ENCODE peak calls at places on chromosome 9, in five cellular contexts. One of them, this sample, is unnamed.
A peak's percentile ranks its signal among the peaks of the same experiment; 100 is the strongest.

GRCh38 chr9:115650768-115651167 is 502.8 kb upstream of the PAPPA start:
- DNase-seq in left ventricle myocardium inferior: no peak
- DNase-seq in BE2C: no peak
- DNase-seq in fibroblast of lung: peak; percentile 84
- DNase-seq in Caco-2: no peak
- DNase-seq in this sample: no peak

GRCh38 chr9:89657765-89658164 is 53.0 kb downstream of the GADD45G start:
- DNase-seq in Caco-2: no peak
- DNase-seq in BE2C: no peak
- DNase-seq in left ventricle myocardium inferior: no peak
- DNase-seq in fibroblast of lung: no peak
- DNase-seq in this sample: no peak

GRCh38 chr9:8156336-8156735 is 356.8 kb upstream of the DMAC1 start:
- DNase-seq in left ventricle myocardium inferior: no peak
- DNase-seq in Caco-2: no peak
- DNase-seq in fibroblast of lung: no peak
- DNase-seq in BE2C: no peak
- DNase-seq in this sample: no peak

GRCh38 chr9:120846906-120847305 is 4.2 kb upstream of the PSMD5 start:
- DNase-seq in left ventricle myocardium inferior: no peak
- DNase-seq in Caco-2: no peak
- DNase-seq in BE2C: no peak
- DNase-seq in fibroblast of lung: no peak
- DNase-seq in this sample: no peak

GRCh38 chr9:12818431-12819000 is 43.7 kb downstream of the LURAP1L start:
- DNase-seq in Caco-2: no peak
- DNase-seq in left ventricle myocardium inferior: no peak
- DNase-seq in fibroblast of lung: peak; percentile 83
- DNase-seq in BE2C: no peak
- DNase-seq in this sample: no peak

GRCh38 chr9:100511205-100511604 is 38.3 kb downstream of the TMEFF1 start:
- DNase-seq in fibroblast of lung: no peak
- DNase-seq in Caco-2: no peak
- DNase-seq in left ventricle myocardium inferior: no peak
- DNase-seq in BE2C: no peak
- DNase-seq in this sample: no peak

GRCh38 chr9:127360205-127360604 is 36.8 kb upstream of the SLC2A8 start:
- DNase-seq in fibroblast of lung: no peak
- DNase-seq in left ventricle myocardium inferior: no peak
- DNase-seq in Caco-2: no peak
- DNase-seq in BE2C: no peak
- DNase-seq in this sample: no peak

GRCh38 chr9:120820095-120820494 is 22.6 kb downstream of the PSMD5 start:
- DNase-seq in Caco-2: no peak
- DNase-seq in BE2C: no peak
- DNase-seq in fibroblast of lung: no peak
- DNase-seq in left ventricle myocardium inferior: no peak
- DNase-seq in this sample: no peak

GRCh38 chr9:134062461-134063087 is 5.3 kb downstream of the BRD3 start:
- DNase-seq in BE2C: peak; percentile 8
- DNase-seq in fibroblast of lung: no peak
- DNase-seq in Caco-2: no peak
- DNase-seq in left ventricle myocardium inferior: peak; percentile 13
- DNase-seq in this sample: no peak

GRCh38 chr9:113963017-113963620 is 87.0 kb downstream of the ZNF618 start:
- DNase-seq in fibroblast of lung: peak; percentile 71
- DNase-seq in Caco-2: peak; percentile 25
- DNase-seq in BE2C: peak; percentile 39
- DNase-seq in left ventricle myocardium inferior: no peak
- DNase-seq in this sample: peak; percentile 27

GRCh38 chr9:10835791-10836463 is 223.1 kb upstream of the PTPRD start:
- DNase-seq in BE2C: no peak
- DNase-seq in left ventricle myocardium inferior: no peak
- DNase-seq in Caco-2: no peak
- DNase-seq in fibroblast of lung: no peak
- DNase-seq in this sample: no peak

GRCh38 chr9:33719581-33720374 is 75.6 kb upstream of the PRSS3 start:
- DNase-seq in left ventricle myocardium inferior: peak; percentile 15
- DNase-seq in fibroblast of lung: no peak
- DNase-seq in BE2C: peak; percentile 59
- DNase-seq in Caco-2: peak; percentile 58
- DNase-seq in this sample: no peak

GRCh38 chr9:88586452-88586851 is 51.5 kb downstream of the NXNL2 start:
- DNase-seq in fibroblast of lung: peak; percentile 42
- DNase-seq in left ventricle myocardium inferior: no peak
- DNase-seq in BE2C: no peak
- DNase-seq in Caco-2: no peak
- DNase-seq in this sample: no peak

GRCh38 chr9:135814421-135814820 is 92.9 kb downstream of the CAMSAP1 start:
- DNase-seq in fibroblast of lung: no peak
- DNase-seq in BE2C: no peak
- DNase-seq in left ventricle myocardium inferior: no peak
- DNase-seq in Caco-2: no peak
- DNase-seq in this sample: no peak

GRCh38 chr9:89425024-89425805 is 72.7 kb downstream of the SEMA4D start:
- DNase-seq in fibroblast of lung: no peak
- DNase-seq in BE2C: no peak
- DNase-seq in Caco-2: no peak
- DNase-seq in left ventricle myocardium inferior: no peak
- DNase-seq in this sample: no peak

GRCh38 chr9:20838218-20838617 is 154.2 kb downstream of the FOCAD start:
- DNase-seq in Caco-2: no peak
- DNase-seq in BE2C: no peak
- DNase-seq in left ventricle myocardium inferior: no peak
- DNase-seq in fibroblast of lung: peak; percentile 28
- DNase-seq in this sample: no peak

GRCh38 chr9:76365028-76365427 is 29.2 kb downstream of the RFK start:
- DNase-seq in BE2C: no peak
- DNase-seq in fibroblast of lung: no peak
- DNase-seq in Caco-2: peak; percentile 45
- DNase-seq in left ventricle myocardium inferior: no peak
- DNase-seq in this sample: no peak

GRCh38 chr9:125541840-125542243 is 165.2 kb downstream of the MAPKAP1 start:
- DNase-seq in BE2C: peak; percentile 88
- DNase-seq in fibroblast of lung: no peak
- DNase-seq in left ventricle myocardium inferior: no peak
- DNase-seq in Caco-2: no peak
- DNase-seq in this sample: no peak

GRCh38 chr9:137028281-137029057 is 432 bp upstream of the ABCA2 start:
- DNase-seq in BE2C: peak; percentile 83
- DNase-seq in left ventricle myocardium inferior: peak; percentile 77
- DNase-seq in Caco-2: peak; percentile 82
- DNase-seq in fibroblast of lung: no peak
- DNase-seq in this sample: no peak

GRCh38 chr9:16152276-16153065 is 599.6 kb downstream of the CCDC171 start:
- DNase-seq in left ventricle myocardium inferior: no peak
- DNase-seq in BE2C: no peak
- DNase-seq in Caco-2: no peak
- DNase-seq in fibroblast of lung: no peak
- DNase-seq in this sample: no peak

GRCh38 chr9:91359734-91360470 is 1.8 kb downstream of the AUH start:
- DNase-seq in Caco-2: no peak
- DNase-seq in BE2C: no peak
- DNase-seq in fibroblast of lung: no peak
- DNase-seq in left ventricle myocardium inferior: no peak
- DNase-seq in this sample: no peak
- H3K4me3 ChIP-seq in Caco-2: peak overlapping the region; percentile 11
- H3K4me3 ChIP-seq in BE2C: peak overlapping the region; percentile 78
- H3K4me3 ChIP-seq in fibroblast of lung: peak overlapping the region; percentile 93
- H3K4me3 ChIP-seq in left ventricle myocardium inferior: peak overlapping the region; percentile 95
- H3K4me3 ChIP-seq in this sample: no peak overlapping the region

DNA sequence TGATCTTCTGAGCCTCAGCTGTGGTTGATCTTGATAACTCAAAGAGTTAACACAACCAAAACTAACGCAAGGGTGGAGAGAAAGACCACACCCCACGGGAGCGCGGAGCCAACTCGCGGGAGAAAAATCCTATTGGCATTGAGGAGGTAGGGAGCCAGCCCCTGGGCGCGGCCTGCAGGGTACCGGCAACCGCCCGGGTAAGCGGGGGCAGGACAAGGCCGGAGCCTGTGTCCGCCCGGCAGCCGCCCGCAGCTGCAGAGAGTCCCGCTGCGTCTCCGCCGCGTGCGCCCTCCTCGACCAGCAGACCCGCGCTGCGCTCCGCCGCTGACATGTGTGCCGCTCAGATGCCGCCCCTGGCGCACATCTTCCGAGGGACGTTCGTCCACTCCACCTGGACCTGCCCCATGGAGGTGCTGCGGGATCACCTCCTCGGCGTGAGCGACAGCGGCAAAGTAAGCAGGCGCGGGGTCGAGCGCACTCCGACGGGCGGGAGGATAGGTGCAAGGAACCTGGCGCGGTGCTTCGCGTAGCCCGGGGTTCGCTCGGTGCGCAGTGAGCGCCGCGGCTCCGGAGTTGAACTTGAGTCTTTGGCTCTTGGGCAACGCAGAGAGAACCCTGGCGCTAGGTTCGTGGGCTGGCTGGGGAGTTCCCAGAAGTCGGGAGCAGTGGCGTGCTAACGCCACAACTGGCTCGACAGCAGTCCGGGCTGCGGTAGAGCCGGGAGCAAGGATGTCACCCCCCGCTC is at the start of gene GDA:
- DNase-seq in BE2C: no peak
- DNase-seq in left ventricle myocardium inferior: no peak
- DNase-seq in fibroblast of lung: no peak
- DNase-seq in Caco-2: peak; percentile 35
- DNase-seq in this sample: peak; percentile 9
- H3K4me3 ChIP-seq in BE2C: no peak within 1 kb of the TSS
- H3K4me3 ChIP-seq in left ventricle myocardium inferior: peak within 1 kb of the TSS; percentile 56
- H3K4me3 ChIP-seq in fibroblast of lung: no peak within 1 kb of the TSS
- H3K4me3 ChIP-seq in Caco-2: peak within 1 kb of the TSS; percentile 57
- H3K4me3 ChIP-seq in this sample: peak within 1 kb of the TSS; percentile 43

GRCh38 chr9:1077616-1078015 is 27.5 kb downstream of the DMRT2 start:
- DNase-seq in left ventricle myocardium inferior: no peak
- DNase-seq in fibroblast of lung: no peak
- DNase-seq in Caco-2: no peak
- DNase-seq in BE2C: no peak
- DNase-seq in this sample: no peak

GRCh38 chr9:1086517-1086916 is 36.4 kb downstream of the DMRT2 start:
- DNase-seq in Caco-2: no peak
- DNase-seq in left ventricle myocardium inferior: no peak
- DNase-seq in fibroblast of lung: no peak
- DNase-seq in BE2C: no peak
- DNase-seq in this sample: no peak

GRCh38 chr9:1087120-1087881 is 37.1 kb downstream of the DMRT2 start:
- DNase-seq in Caco-2: no peak
- DNase-seq in fibroblast of lung: no peak
- DNase-seq in left ventricle myocardium inferior: no peak
- DNase-seq in BE2C: no peak
- DNase-seq in this sample: no peak

GRCh38 chr9:1083325-1083913 is 33.3 kb downstream of the DMRT2 start:
- DNase-seq in fibroblast of lung: no peak
- DNase-seq in left ventricle myocardium inferior: peak; percentile 21
- DNase-seq in BE2C: no peak
- DNase-seq in Caco-2: peak; percentile 10
- DNase-seq in this sample: no peak
- H3K4me3 ChIP-seq in fibroblast of lung: no peak overlapping the region
- H3K4me3 ChIP-seq in left ventricle myocardium inferior: peak overlapping the region; percentile 50
- H3K4me3 ChIP-seq in BE2C: no peak overlapping the region
- H3K4me3 ChIP-seq in Caco-2: no peak overlapping the region
- H3K4me3 ChIP-seq in this sample: no peak overlapping the region

GRCh38 chr9:14347408-14348224 is 33.7 kb upstream of the NFIB start:
- DNase-seq in Caco-2: no peak
- DNase-seq in left ventricle myocardium inferior: peak; percentile 69
- DNase-seq in BE2C: no peak
- DNase-seq in fibroblast of lung: peak; percentile 50
- DNase-seq in this sample: no peak
- H3K4me3 ChIP-seq in Caco-2: no peak overlapping the region
- H3K4me3 ChIP-seq in left ventricle myocardium inferior: peak overlapping the region; percentile 73
- H3K4me3 ChIP-seq in BE2C: no peak overlapping the region
- H3K4me3 ChIP-seq in fibroblast of lung: peak overlapping the region; percentile 19
- H3K4me3 ChIP-seq in this sample: peak overlapping the region; percentile 53